ENCODE peak calls at places on chromosome 7, in nine cellular contexts. H, Q, I, C, V, D, E, A and K are unnamed samples. For H3K36me3, the result is how much of the 10 kb centered on the place peaks cover.

GRCh38 chr7:95536656-95537311 is 51.0 kb downstream of the ASB4 start:
- DNase-seq in D (no peak), C (no peak), E (no peak), I (no peak), H (no peak), V (peak), Q (no peak), A (no peak), K (no peak)

GRCh38 chr7:7808156-7808555 is 89.7 kb upstream of the RPA3 start:
- DNase-seq in E (no peak), H (no peak), D (no peak), I (no peak), V (no peak), A (no peak), C (no peak), Q (no peak), K (no peak)

GRCh38 chr7:5472432-5473315 is 49.0 kb upstream of the TNRC18 start:
- DNase-seq in A (no peak), Q (no peak), H (no peak), E (no peak), I (no peak), C (no peak), V (no peak), D (no peak), K (no peak)

GRCh38 chr7:71135663-71136062 is 3.7 kb downstream of the GALNT17 start:
- DNase-seq in C (no peak), E (no peak), D (no peak), I (no peak), V (no peak), Q (no peak), H (no peak), A (peak), K (no peak)

GRCh38 chr7:27917774-27918314 is 177.9 kb downstream of the TAX1BP1 start:
- DNase-seq in D (no peak), Q (no peak), V (no peak), C (no peak), A (no peak), H (no peak), E (no peak), I (no peak), K (no peak)

GRCh38 chr7:50795253-50795652 is 12.6 kb upstream of the GRB10 start:
- DNase-seq in H (no peak), I (no peak), C (no peak), D (no peak), E (no peak), A (no peak), Q (no peak), V (no peak), K (no peak)

GRCh38 chr7:105871142-105871541 is 5.3 kb downstream of the ATXN7L1 start:
- DNase-seq in C (no peak), Q (no peak), H (no peak), A (no peak), D (no peak), I (no peak), V (no peak), E (no peak), K (no peak)

GRCh38 chr7:101580596-101580995 is 48.5 kb downstream of the MYL10 start:
- DNase-seq in Q (no peak), V (peak), A (no peak), H (no peak), I (no peak), D (no peak), C (no peak), E (no peak), K (no peak)

GRCh38 chr7:77537595-77538185 is 595 bp downstream of the PTPN12 start:
- DNase-seq in E (peak), C (peak), V (peak), D (peak), A (peak), H (no peak), I (peak), Q (peak), K (no peak)

GRCh38 chr7:87060288-87060537 is 759 bp upstream of the ELAPOR2 start:
- DNase-seq in Q (no peak), C (no peak), H (no peak), E (no peak), D (no peak), V (no peak), I (no peak), A (no peak), K (no peak)

GRCh38 chr7:29494350-29494749 is 69.3 kb upstream of the PRR15 start:
- DNase-seq in E (no peak), C (no peak), Q (no peak), V (no peak), I (no peak), A (no peak), H (peak), D (no peak), K (no peak)

GRCh38 chr7:53794816-53795215 is 747.4 kb upstream of the VSTM2A start:
- DNase-seq in E (no peak), V (no peak), A (no peak), I (no peak), Q (no peak), D (no peak), H (no peak), C (no peak), K (no peak)

GRCh38 chr7:104960741-104961479 is 53.1 kb upstream of the KMT2E start:
- DNase-seq in H (no peak), A (peak), V (no peak), E (no peak), Q (no peak), I (no peak), D (no peak), C (no peak), K (no peak)

GRCh38 chr7:130022115-130022514 is 29.1 kb downstream of the ZC3HC1 start:
- DNase-seq in V (no peak), Q (no peak), I (no peak), C (peak), E (no peak), D (no peak), H (no peak), A (no peak), K (no peak)

GRCh38 chr7:130021105-130021834 is 29.9 kb downstream of the ZC3HC1 start:
- DNase-seq in D (no peak), Q (no peak), V (no peak), H (no peak), C (peak), I (no peak), A (no peak), E (no peak), K (no peak)

GRCh38 chr7:130022623-130023175 is 28.5 kb downstream of the ZC3HC1 start:
- DNase-seq in C (no peak), E (no peak), D (no peak), V (no peak), Q (no peak), I (no peak), A (no peak), H (no peak), K (no peak)

GRCh38 chr7:130020434-130020833 is 30.7 kb downstream of the ZC3HC1 start:
- DNase-seq in A (no peak), H (no peak), V (no peak), Q (no peak), I (no peak), E (no peak), C (no peak), D (no peak), K (no peak)

DNA sequence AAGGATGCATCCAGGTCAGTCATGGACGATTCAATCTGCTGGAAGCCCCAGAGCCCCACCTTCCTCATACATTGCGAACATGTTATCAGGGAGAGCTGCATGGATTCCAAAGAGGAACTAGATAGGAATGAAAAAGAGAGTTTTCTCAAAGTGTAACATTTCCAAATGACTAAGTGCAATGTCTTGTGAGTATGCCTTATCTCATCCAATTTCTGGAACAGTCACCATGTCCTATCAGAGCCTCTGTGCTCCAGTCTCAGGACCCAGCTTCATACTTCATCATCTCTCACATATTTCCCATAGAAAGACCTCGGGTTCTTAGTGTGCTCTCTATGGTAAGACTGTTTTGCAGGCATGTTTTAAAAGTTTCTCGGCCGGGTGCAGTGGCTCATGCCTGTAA is 26.8 kb downstream of the ZC3HC1 start:
- DNase-seq in A (no peak), C (no peak), V (no peak), H (no peak), Q (no peak), E (no peak), D (no peak), I (no peak), K (no peak)
- H3K36me3 ChIP-seq in A (under half), C (half or more), V (under half), H (under half), Q (half or more), E (half or more), D (under half), I (under half), K (under half)

GRCh38 chr7:99031496-99031895 is 112.4 kb downstream of the SMURF1 start:
- DNase-seq in E (no peak), I (no peak), D (no peak), Q (no peak), C (no peak), V (peak), H (no peak), A (no peak), K (no peak)

GRCh38 chr7:99030951-99031350 is 113.0 kb downstream of the SMURF1 start:
- DNase-seq in H (no peak), D (no peak), I (no peak), C (no peak), E (no peak), V (peak), A (peak), Q (no peak), K (no peak)

GRCh38 chr7:99034932-99035722 is 108.8 kb downstream of the SMURF1 start:
- DNase-seq in H (no peak), D (no peak), V (peak), I (no peak), C (no peak), Q (no peak), A (no peak), E (no peak), K (no peak)

GRCh38 chr7:99033765-99034164 is 110.1 kb downstream of the SMURF1 start:
- DNase-seq in V (peak), D (no peak), A (no peak), Q (no peak), H (no peak), I (no peak), C (no peak), E (no peak), K (no peak)

GRCh38 chr7:99032928-99033327 is 111.0 kb downstream of the SMURF1 start:
- DNase-seq in C (no peak), H (no peak), E (no peak), Q (no peak), I (no peak), V (peak), D (no peak), A (no peak), K (no peak)
- H3K36me3 ChIP-seq in C (half or more), H (under half), E (half or more), Q (under half), I (under half), V (under half), D (half or more), A (under half), K (under half)

GRCh38 chr7:43646603-43647313 is 63.9 kb downstream of the STK17A start:
- DNase-seq in V (no peak), C (no peak), A (no peak), D (no peak), H (peak), Q (peak), E (no peak), I (no peak), K (no peak)
- H3K36me3 ChIP-seq in V (under half), C (under half), A (under half), D (under half), H (under half), Q (under half), E (under half), I (under half), K (under half)

DNA sequence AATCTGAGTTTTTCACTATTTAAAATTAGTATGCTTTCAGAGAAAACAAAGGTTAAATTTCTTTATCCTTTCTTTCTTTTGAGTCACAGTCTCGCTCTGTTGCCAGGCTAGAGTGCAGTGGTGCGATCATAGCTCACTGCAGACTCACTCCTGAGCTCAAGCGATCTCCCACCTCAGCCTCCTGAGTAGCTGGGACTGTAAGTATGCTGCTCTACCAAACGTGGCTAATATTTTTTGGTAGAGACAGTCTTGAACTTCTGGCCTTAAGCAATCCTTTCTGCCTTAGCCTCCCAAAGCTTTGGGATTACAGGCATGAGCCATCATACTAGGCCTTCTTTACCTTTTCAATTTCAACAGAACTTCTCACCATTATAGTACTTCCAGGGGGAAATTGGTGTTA is 113.7 kb downstream of the TRIM24 start:
- DNase-seq in A (no peak), D (no peak), H (no peak), E (no peak), V (no peak), C (no peak), Q (no peak), I (no peak), K (no peak)
- H3K36me3 ChIP-seq in A (under half), D (under half), H (under half), E (half or more), V (under half), C (half or more), Q (half or more), I (under half), K (under half)